ENCODE peak calls at places on chromosomes 16 and 17, in four cellular contexts. One of them, this sample, is unnamed.

GRCh38 chr17:78523939-78524655 is 53.1 kb downstream of the DNAH17 start:
- DNase-seq in tibial nerve: no peak
- DNase-seq in IMR-90: no peak
- DNase-seq in stimulated activated naive CD4-positive, alpha-beta T cell treated with Interleukin-2 at 50 U/mL for 16 hours: no peak
- DNase-seq in this sample: no peak

GRCh38 chr16:66872524-66872923 is 7.8 kb upstream of the PDP2 start:
- DNase-seq in IMR-90: no peak
- DNase-seq in stimulated activated naive CD4-positive, alpha-beta T cell treated with Interleukin-2 at 50 U/mL for 16 hours: no peak
- DNase-seq in tibial nerve: no peak
- DNase-seq in this sample: no peak

GRCh38 chr17:80871341-80871740 is 120.3 kb upstream of the CHMP6 start:
- DNase-seq in IMR-90: no peak
- DNase-seq in stimulated activated naive CD4-positive, alpha-beta T cell treated with Interleukin-2 at 50 U/mL for 16 hours: peak; percentile 2
- DNase-seq in tibial nerve: no peak
- DNase-seq in this sample: no peak

GRCh38 chr17:50614471-50615051 is 20.1 kb upstream of the ABCC3 start:
- DNase-seq in IMR-90: no peak
- DNase-seq in stimulated activated naive CD4-positive, alpha-beta T cell treated with Interleukin-2 at 50 U/mL for 16 hours: no peak
- DNase-seq in tibial nerve: no peak
- DNase-seq in this sample: no peak

GRCh38 chr17:7650509-7651096 is at the start of gene ATP1B2:
- DNase-seq in IMR-90: no peak
- DNase-seq in tibial nerve: peak; percentile 25
- DNase-seq in stimulated activated naive CD4-positive, alpha-beta T cell treated with Interleukin-2 at 50 U/mL for 16 hours: peak; percentile 69
- DNase-seq in this sample: no peak

GRCh38 chr16:70695351-70696070 is 9.7 kb upstream of the MTSS2 start:
- DNase-seq in tibial nerve: no peak
- DNase-seq in stimulated activated naive CD4-positive, alpha-beta T cell treated with Interleukin-2 at 50 U/mL for 16 hours: no peak
- DNase-seq in IMR-90: no peak
- DNase-seq in this sample: no peak

GRCh38 chr17:50879086-50879485 is 12.9 kb upstream of the TOB1 start:
- DNase-seq in IMR-90: no peak
- DNase-seq in stimulated activated naive CD4-positive, alpha-beta T cell treated with Interleukin-2 at 50 U/mL for 16 hours: no peak
- DNase-seq in tibial nerve: no peak
- DNase-seq in this sample: no peak

GRCh38 chr17:45334231-45334630 is 17.4 kb upstream of the MAP3K14 start:
- DNase-seq in tibial nerve: no peak
- DNase-seq in stimulated activated naive CD4-positive, alpha-beta T cell treated with Interleukin-2 at 50 U/mL for 16 hours: no peak
- DNase-seq in IMR-90: no peak
- DNase-seq in this sample: no peak

GRCh38 chr17:28467456-28468025 is 5.9 kb upstream of the SLC13A2 start:
- DNase-seq in stimulated activated naive CD4-positive, alpha-beta T cell treated with Interleukin-2 at 50 U/mL for 16 hours: no peak
- DNase-seq in tibial nerve: no peak
- DNase-seq in IMR-90: peak; percentile 33
- DNase-seq in this sample: no peak

GRCh38 chr17:14330492-14330920 is 29.6 kb downstream of the HS3ST3B1 start:
- DNase-seq in IMR-90: no peak
- DNase-seq in stimulated activated naive CD4-positive, alpha-beta T cell treated with Interleukin-2 at 50 U/mL for 16 hours: no peak
- DNase-seq in tibial nerve: no peak
- DNase-seq in this sample: no peak

GRCh38 chr17:45948881-45949624 is 50.0 kb upstream of the STH start:
- DNase-seq in tibial nerve: peak; percentile 33
- DNase-seq in IMR-90: peak; percentile 49
- DNase-seq in stimulated activated naive CD4-positive, alpha-beta T cell treated with Interleukin-2 at 50 U/mL for 16 hours: peak; percentile 48
- DNase-seq in this sample: no peak

GRCh38 chr17:8155341-8156173 is 3.4 kb upstream of the PER1 start:
- DNase-seq in tibial nerve: no peak
- DNase-seq in IMR-90: no peak
- DNase-seq in stimulated activated naive CD4-positive, alpha-beta T cell treated with Interleukin-2 at 50 U/mL for 16 hours: no peak
- DNase-seq in this sample: no peak

GRCh38 chr16:89795676-89796075 is 20.8 kb downstream of the FANCA start:
- DNase-seq in stimulated activated naive CD4-positive, alpha-beta T cell treated with Interleukin-2 at 50 U/mL for 16 hours: no peak
- DNase-seq in IMR-90: no peak
- DNase-seq in tibial nerve: no peak
- DNase-seq in this sample: no peak

GRCh38 chr17:67655478-67656148 is 62.1 kb upstream of the NOL11 start:
- DNase-seq in stimulated activated naive CD4-positive, alpha-beta T cell treated with Interleukin-2 at 50 U/mL for 16 hours: no peak
- DNase-seq in tibial nerve: no peak
- DNase-seq in IMR-90: no peak
- DNase-seq in this sample: no peak

GRCh38 chr16:86086471-86086870 is 187.5 kb downstream of the IRF8 start:
- DNase-seq in stimulated activated naive CD4-positive, alpha-beta T cell treated with Interleukin-2 at 50 U/mL for 16 hours: no peak
- DNase-seq in tibial nerve: peak; percentile 3
- DNase-seq in IMR-90: no peak
- DNase-seq in this sample: no peak

GRCh38 chr16:31367875-31368274 is 12.9 kb downstream of the ITGAX start:
- DNase-seq in stimulated activated naive CD4-positive, alpha-beta T cell treated with Interleukin-2 at 50 U/mL for 16 hours: no peak
- DNase-seq in tibial nerve: no peak
- DNase-seq in IMR-90: no peak
- DNase-seq in this sample: no peak

GRCh38 chr16:27314161-27314723 is 468 bp downstream of the IL4R start:
- DNase-seq in IMR-90: peak; percentile 97
- DNase-seq in tibial nerve: no peak
- DNase-seq in stimulated activated naive CD4-positive, alpha-beta T cell treated with Interleukin-2 at 50 U/mL for 16 hours: peak; percentile 47
- DNase-seq in this sample: no peak

GRCh38 chr16:4524571-4524970 is 14.0 kb downstream of the CDIP1 start:
- DNase-seq in IMR-90: no peak
- DNase-seq in tibial nerve: no peak
- DNase-seq in stimulated activated naive CD4-positive, alpha-beta T cell treated with Interleukin-2 at 50 U/mL for 16 hours: no peak
- DNase-seq in this sample: no peak

GRCh38 chr16:80619824-80620223 is 79.0 kb downstream of the DYNLRB2 start:
- DNase-seq in IMR-90: no peak
- DNase-seq in tibial nerve: no peak
- DNase-seq in stimulated activated naive CD4-positive, alpha-beta T cell treated with Interleukin-2 at 50 U/mL for 16 hours: no peak
- DNase-seq in this sample: no peak

GRCh38 chr17:36849871-36850348 is 87.4 kb upstream of the LHX1 start:
- DNase-seq in stimulated activated naive CD4-positive, alpha-beta T cell treated with Interleukin-2 at 50 U/mL for 16 hours: peak; percentile 58
- DNase-seq in tibial nerve: no peak
- DNase-seq in IMR-90: peak; percentile 63
- DNase-seq in this sample: no peak

GRCh38 chr16:15757630-15758251 is 99.1 kb downstream of the MYH11 start:
- DNase-seq in IMR-90: no peak
- DNase-seq in stimulated activated naive CD4-positive, alpha-beta T cell treated with Interleukin-2 at 50 U/mL for 16 hours: no peak
- DNase-seq in tibial nerve: no peak
- DNase-seq in this sample: no peak

GRCh38 chr17:42288985-42289862 is 926 bp downstream of the STAT5A start:
- DNase-seq in stimulated activated naive CD4-positive, alpha-beta T cell treated with Interleukin-2 at 50 U/mL for 16 hours: peak; percentile 60
- DNase-seq in IMR-90: no peak
- DNase-seq in tibial nerve: peak; percentile 15
- DNase-seq in this sample: no peak

GRCh38 chr17:7306911-7307685 is at the start of gene EIF5A:
- DNase-seq in stimulated activated naive CD4-positive, alpha-beta T cell treated with Interleukin-2 at 50 U/mL for 16 hours: peak; percentile 100
- DNase-seq in IMR-90: peak; percentile 100
- DNase-seq in tibial nerve: peak; percentile 98
- DNase-seq in this sample: peak; percentile 99

GRCh38 chr17:82754297-82755208 is 2.7 kb downstream of the TBCD start:
- DNase-seq in stimulated activated naive CD4-positive, alpha-beta T cell treated with Interleukin-2 at 50 U/mL for 16 hours: no peak
- DNase-seq in tibial nerve: no peak
- DNase-seq in IMR-90: no peak
- DNase-seq in this sample: no peak

This sample was measured in esophagus squamous epithelium.